ENCODE peak calls at places on chromosome 12, in seven cellular contexts. W is esophagus squamous epithelium, C is transverse colon, K is heart left ventricle, Q is A549, S is body of pancreas, R is K562. G is an unnamed sample. For H3K9me3, the result is how much of the 10 kb centered on the place peaks cover.

GRCh38 chr12:83573676-83574075 is 887.0 kb downstream of the TMTC2 start:
- DNase-seq in W (no peak), S (peak), R (no peak), Q (peak), K (no peak), C (no peak), G (no peak)

GRCh38 chr12:27048822-27049752 is 26.7 kb downstream of the MED21 start:
- DNase-seq in K (no peak), C (no peak), W (no peak), S (no peak), Q (peak), R (peak), G (no peak)

GRCh38 chr12:26369588-26369987 is 174.2 kb downstream of the SSPN start:
- DNase-seq in Q (peak), S (no peak), K (no peak), R (peak), C (no peak), W (no peak), G (no peak)

GRCh38 chr12:40016960-40017359 is 88.9 kb downstream of the SLC2A13 start:
- DNase-seq in Q (peak), C (peak), K (no peak), R (no peak), W (no peak), S (no peak), G (no peak)

GRCh38 chr12:116174904-116175303 is 102.6 kb downstream of the MED13L start:
- DNase-seq in C (no peak), Q (no peak), K (no peak), R (no peak), W (no peak), S (no peak), G (no peak)

GRCh38 chr12:72256725-72257124 is 15.4 kb upstream of the TRHDE start:
- DNase-seq in K (no peak), S (no peak), Q (no peak), R (no peak), W (no peak), C (no peak), G (no peak)

GRCh38 chr12:91902860-91903683 is 242.6 kb downstream of the BTG1 start:
- DNase-seq in Q (peak), K (no peak), R (no peak), W (no peak), S (no peak), C (no peak), G (no peak)

GRCh38 chr12:88493651-88494050 is 86.6 kb downstream of the KITLG start:
- DNase-seq in Q (no peak), W (no peak), R (no peak), S (no peak), K (no peak), C (no peak), G (no peak)

GRCh38 chr12:62783881-62784280 is 151.1 kb downstream of the PPM1H start:
- DNase-seq in W (no peak), K (no peak), R (no peak), Q (no peak), S (no peak), C (no peak), G (no peak)

GRCh38 chr12:114306646-114307045 is 99.3 kb downstream of the TBX5 start:
- DNase-seq in K (no peak), R (no peak), Q (no peak), W (no peak), S (no peak), C (no peak), G (no peak)

GRCh38 chr12:132065203-132065602 is 78.9 kb downstream of the DDX51 start:
- DNase-seq in W (no peak), Q (no peak), K (no peak), R (no peak), C (no peak), S (no peak), G (no peak)

GRCh38 chr12:19643635-19644034 is 204.3 kb downstream of the AEBP2 start:
- DNase-seq in Q (peak), S (no peak), C (no peak), K (no peak), R (no peak), W (no peak), G (no peak)

GRCh38 chr12:107129315-107129930 is 36.1 kb upstream of the CRY1 start:
- DNase-seq in R (no peak), W (no peak), Q (no peak), C (no peak), S (no peak), K (no peak), G (no peak)

GRCh38 chr12:60257063-60257462 is 661.2 kb downstream of the SLC16A7 start:
- DNase-seq in W (no peak), S (no peak), K (no peak), R (no peak), C (no peak), Q (peak), G (no peak)

GRCh38 chr12:6333566-6333965 is 8.3 kb downstream of the TNFRSF1A start:
- DNase-seq in S (no peak), C (no peak), Q (no peak), R (no peak), K (no peak), W (no peak), G (no peak)

GRCh38 chr12:116773276-116773731 is 35.2 kb downstream of the RNFT2 start:
- DNase-seq in W (no peak), C (no peak), R (no peak), Q (peak), S (no peak), K (no peak), G (no peak)

GRCh38 chr12:120236124-120236398 is 29.5 kb downstream of the PXN start:
- DNase-seq in C (no peak), K (no peak), S (no peak), W (no peak), R (no peak), Q (no peak), G (no peak)

GRCh38 chr12:76398106-76398505 is 49.9 kb upstream of the BBS10 start:
- DNase-seq in C (no peak), K (no peak), S (no peak), Q (no peak), R (no peak), W (no peak), G (no peak)

GRCh38 chr12:106329231-106329985 is 26.9 kb downstream of the TCP11L2 start:
- DNase-seq in K (no peak), Q (no peak), R (no peak), S (peak), C (no peak), W (no peak), G (no peak)

GRCh38 chr12:113364698-113365097 is 6.3 kb downstream of the PLBD2 start:
- DNase-seq in R (no peak), W (no peak), K (no peak), S (no peak), Q (no peak), C (no peak), G (no peak)

GRCh38 chr12:45130881-45131281 is 80.0 kb upstream of the DBX2 start:
- DNase-seq in R (peak), W (no peak), S (peak), Q (peak), K (peak), C (peak), G (no peak)

GRCh38 chr12:84874125-84874824 is 38.3 kb downstream of the SLC6A15 start:
- DNase-seq in K (no peak), W (no peak), R (peak), C (no peak), S (no peak), Q (peak), G (no peak)

GRCh38 chr12:119444462-119445044 is 110.0 kb downstream of the CCDC60 start:
- DNase-seq in K (peak), S (peak), R (peak), Q (peak), C (peak), W (no peak), G (no peak)

GRCh38 chr12:96026331-96026730 is 9.1 kb downstream of the LTA4H start:
- DNase-seq in W (no peak), C (no peak), K (no peak), Q (no peak), R (no peak), S (no peak), G (no peak)

GRCh38 chr12:62637679-62638078 is 171.1 kb downstream of the MON2 start:
- DNase-seq in C (no peak), K (no peak), R (no peak), W (no peak), Q (no peak), S (no peak), G (no peak)

GRCh38 chr12:131867891-131868675 is 26.3 kb upstream of the ULK1 start:
- DNase-seq in R (no peak), W (no peak), C (no peak), K (no peak), Q (no peak), S (no peak), G (no peak)

GRCh38 chr12:64739778-64740177 is 19.4 kb downstream of the GNS start:
- DNase-seq in W (no peak), Q (peak), C (no peak), R (no peak), S (no peak), K (no peak), G (no peak)

GRCh38 chr12:104718581-104718980 is 239.5 kb downstream of the SLC41A2 start:
- DNase-seq in R (no peak), W (no peak), Q (no peak), K (no peak), S (no peak), C (no peak), G (no peak)

GRCh38 chr12:54463034-54463433 is 10.4 kb downstream of the GTSF1 start:
- DNase-seq in S (no peak), R (peak), Q (peak), K (peak), C (no peak), W (no peak), G (no peak)

GRCh38 chr12:110468212-110469048 is at the start of the genes FAM216A and GPN3:
- DNase-seq in S (peak), K (peak), R (peak), W (peak), C (peak), Q (peak), G (peak)
- TF ChIP-seq POLR2A in S (no peak), K (peak), R (peak), W (peak), C (peak), Q (peak), G (no peak)

GRCh38 chr12:38102197-38102596 is 214.4 kb upstream of the ALG10B start:
- DNase-seq in C (no peak), S (no peak), R (no peak), W (no peak), K (no peak), Q (peak), G (no peak)
- H3K9me3 ChIP-seq in C (under half), S (under half), R (under half), W (under half), K (under half), Q (under half), G (under half)

DNA sequence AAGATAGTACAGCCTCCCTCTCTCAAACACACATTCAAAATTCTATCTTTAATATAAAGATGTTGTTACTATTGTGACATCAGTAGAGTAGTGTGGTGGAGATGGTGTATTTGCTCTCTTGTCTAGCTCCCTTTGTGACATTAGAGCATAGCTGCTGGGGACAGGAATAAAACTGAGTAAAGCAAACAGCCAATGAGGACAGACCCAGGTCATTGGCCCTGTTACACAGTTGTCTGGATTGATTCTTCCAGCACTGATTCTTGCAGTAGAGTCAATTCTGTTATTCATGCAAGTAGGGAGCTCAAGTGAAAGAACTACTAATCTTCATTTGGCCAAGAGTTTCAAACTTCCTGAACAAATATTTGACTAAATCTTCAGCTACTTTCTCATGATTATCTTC is 72.4 kb downstream of the SCN8A start:
- DNase-seq in R (no peak), C (no peak), Q (no peak), S (no peak), K (no peak), W (no peak), G (no peak)
- TF ChIP-seq POLR2A in R (no peak), C (no peak), Q (no peak), S (no peak), K (no peak), W (no peak), G (no peak)

GRCh38 chr12:70157099-70157498 is 86.1 kb upstream of the CNOT2 start:
- DNase-seq in Q (no peak), W (no peak), C (no peak), K (no peak), R (no peak), S (no peak), G (no peak)
- H3K9me3 ChIP-seq in Q (under half), W (under half), C (under half), K (under half), R (under half), S (under half), G (under half)

GRCh38 chr12:32106517-32107366 is at the start of gene BICD1:
- DNase-seq in C (peak), R (peak), Q (peak), K (peak), S (peak), W (peak), G (peak)
- TF ChIP-seq POLR2A in C (peak), R (peak), Q (peak), K (peak), S (peak), W (no peak), G (peak)

DNA sequence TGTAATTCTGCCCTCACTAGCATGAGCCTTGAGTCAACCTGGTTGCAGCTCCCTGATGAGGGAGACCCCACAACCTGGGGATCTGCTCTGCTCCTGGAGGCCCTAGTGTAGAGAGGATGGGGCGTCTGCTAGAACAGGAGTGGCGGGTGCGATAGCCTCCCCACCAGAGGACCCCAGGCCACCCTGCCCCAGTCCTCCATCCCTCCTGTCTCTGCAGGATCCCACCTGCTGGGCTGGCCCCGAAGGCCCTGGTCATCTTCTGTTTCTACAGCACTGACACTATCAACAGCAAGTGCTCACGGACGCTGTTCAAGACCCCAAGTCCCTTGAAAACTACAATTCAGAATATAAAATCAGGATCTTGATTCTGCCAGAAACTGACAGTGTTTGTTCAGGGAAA is 15.2 kb downstream of the ANHX start:
- DNase-seq in S (no peak), W (no peak), Q (no peak), K (no peak), C (no peak), R (no peak), G (no peak)
- H3K9me3 ChIP-seq in S (half or more), W (under half), Q (half or more), K (under half), C (under half), R (under half), G (under half)

GRCh38 chr12:110677982-110678381 is 10.9 kb downstream of the HVCN1 start:
- DNase-seq in K (no peak), Q (no peak), C (no peak), S (no peak), R (no peak), W (no peak), G (no peak)
- TF ChIP-seq POLR2A in K (no peak), Q (no peak), C (no peak), S (no peak), R (no peak), W (no peak), G (no peak)